ENCODE peak calls at places on chromosomes 1 and 21, in nine cellular contexts. One of them, this sample, is unnamed.

GRCh38 chr1:173475564-173476196 is 1.5 kb upstream of the PRDX6 start:
- DNase-seq in breast epithelium: no peak
- DNase-seq in left cardiac atrium: no peak
- DNase-seq in body of pancreas: peak; percentile 48
- DNase-seq in fibroblast of mammary gland: peak; percentile 84
- DNase-seq in fibroblast of pulmonary artery: peak; percentile 71
- DNase-seq in lower lobe of right lung: no peak
- DNase-seq in GM20000: no peak
- DNase-seq in EL: peak; percentile 71
- DNase-seq in this sample: peak; percentile 83

GRCh38 chr1:26417111-26417510 is 6.5 kb downstream of the LIN28A start:
- DNase-seq in breast epithelium: peak; percentile 68
- DNase-seq in fibroblast of pulmonary artery: peak; percentile 78
- DNase-seq in lower lobe of right lung: peak; percentile 85
- DNase-seq in left cardiac atrium: peak; percentile 73
- DNase-seq in EL: peak; percentile 66
- DNase-seq in GM20000: peak; percentile 87
- DNase-seq in body of pancreas: peak; percentile 85
- DNase-seq in fibroblast of mammary gland: peak; percentile 68
- DNase-seq in this sample: peak; percentile 75

GRCh38 chr21:45870421-45870820 is 111.1 kb upstream of the COL6A1 start:
- DNase-seq in GM20000: no peak
- DNase-seq in left cardiac atrium: peak; percentile 3
- DNase-seq in breast epithelium: peak; percentile 40
- DNase-seq in lower lobe of right lung: peak; percentile 24
- DNase-seq in fibroblast of pulmonary artery: no peak
- DNase-seq in EL: no peak
- DNase-seq in body of pancreas: no peak
- DNase-seq in fibroblast of mammary gland: no peak
- DNase-seq in this sample: no peak

GRCh38 chr21:17732306-17732705 is 86.8 kb downstream of the C21orf91 start:
- DNase-seq in lower lobe of right lung: no peak
- DNase-seq in fibroblast of pulmonary artery: peak; percentile 25
- DNase-seq in fibroblast of mammary gland: peak; percentile 7
- DNase-seq in EL: no peak
- DNase-seq in body of pancreas: no peak
- DNase-seq in left cardiac atrium: no peak
- DNase-seq in breast epithelium: no peak
- DNase-seq in GM20000: no peak
- DNase-seq in this sample: no peak

GRCh38 chr1:248599396-248599795 is 1.9 kb upstream of the OR2T10 start:
- DNase-seq in left cardiac atrium: no peak
- DNase-seq in fibroblast of mammary gland: no peak
- DNase-seq in lower lobe of right lung: no peak
- DNase-seq in GM20000: no peak
- DNase-seq in breast epithelium: no peak
- DNase-seq in body of pancreas: no peak
- DNase-seq in fibroblast of pulmonary artery: no peak
- DNase-seq in EL: no peak
- DNase-seq in this sample: no peak

GRCh38 chr1:187283984-187284383 is 455.2 kb downstream of the PLA2G4A start:
- DNase-seq in left cardiac atrium: no peak
- DNase-seq in breast epithelium: no peak
- DNase-seq in GM20000: no peak
- DNase-seq in fibroblast of pulmonary artery: no peak
- DNase-seq in fibroblast of mammary gland: no peak
- DNase-seq in lower lobe of right lung: no peak
- DNase-seq in EL: no peak
- DNase-seq in body of pancreas: no peak
- DNase-seq in this sample: no peak

GRCh38 chr1:217184854-217185253 is 446.0 kb downstream of the GPATCH2 start:
- DNase-seq in EL: no peak
- DNase-seq in fibroblast of pulmonary artery: no peak
- DNase-seq in GM20000: no peak
- DNase-seq in lower lobe of right lung: no peak
- DNase-seq in breast epithelium: no peak
- DNase-seq in fibroblast of mammary gland: no peak
- DNase-seq in left cardiac atrium: no peak
- DNase-seq in body of pancreas: no peak
- DNase-seq in this sample: no peak

GRCh38 chr1:161933592-161934277 is 89.9 kb downstream of the OLFML2B start:
- DNase-seq in GM20000: no peak
- DNase-seq in fibroblast of pulmonary artery: no peak
- DNase-seq in left cardiac atrium: no peak
- DNase-seq in lower lobe of right lung: no peak
- DNase-seq in EL: no peak
- DNase-seq in body of pancreas: no peak
- DNase-seq in fibroblast of mammary gland: no peak
- DNase-seq in breast epithelium: no peak
- DNase-seq in this sample: no peak

GRCh38 chr1:212366901-212367300 is 47.8 kb downstream of the PACC1 start:
- DNase-seq in left cardiac atrium: no peak
- DNase-seq in GM20000: no peak
- DNase-seq in fibroblast of pulmonary artery: peak; percentile 36
- DNase-seq in body of pancreas: no peak
- DNase-seq in fibroblast of mammary gland: peak; percentile 81
- DNase-seq in EL: peak; percentile 44
- DNase-seq in lower lobe of right lung: no peak
- DNase-seq in breast epithelium: no peak
- DNase-seq in this sample: peak; percentile 37

GRCh38 chr21:33078907-33079582 is 9.1 kb downstream of the OLIG1 start:
- DNase-seq in breast epithelium: no peak
- DNase-seq in GM20000: peak; percentile 87
- DNase-seq in left cardiac atrium: no peak
- DNase-seq in lower lobe of right lung: no peak
- DNase-seq in fibroblast of pulmonary artery: peak; percentile 14
- DNase-seq in EL: peak; percentile 68
- DNase-seq in fibroblast of mammary gland: peak; percentile 71
- DNase-seq in body of pancreas: peak; percentile 50
- DNase-seq in this sample: peak; percentile 79

GRCh38 chr1:151718011-151718431 is 1.4 kb upstream of the CELF3 start:
- DNase-seq in left cardiac atrium: no peak
- DNase-seq in EL: no peak
- DNase-seq in GM20000: no peak
- DNase-seq in body of pancreas: no peak
- DNase-seq in fibroblast of mammary gland: peak; percentile 13
- DNase-seq in lower lobe of right lung: no peak
- DNase-seq in breast epithelium: no peak
- DNase-seq in fibroblast of pulmonary artery: peak; percentile 30
- DNase-seq in this sample: no peak

GRCh38 chr1:73801912-73802429 is 396.0 kb downstream of the LRRIQ3 start:
- DNase-seq in fibroblast of mammary gland: peak; percentile 4
- DNase-seq in GM20000: no peak
- DNase-seq in EL: no peak
- DNase-seq in body of pancreas: no peak
- DNase-seq in breast epithelium: no peak
- DNase-seq in left cardiac atrium: no peak
- DNase-seq in fibroblast of pulmonary artery: no peak
- DNase-seq in lower lobe of right lung: no peak
- DNase-seq in this sample: peak; percentile 23

GRCh38 chr1:67018574-67018973 is 35.4 kb downstream of the SLC35D1 start:
- DNase-seq in EL: no peak
- DNase-seq in fibroblast of pulmonary artery: no peak
- DNase-seq in left cardiac atrium: no peak
- DNase-seq in breast epithelium: no peak
- DNase-seq in lower lobe of right lung: no peak
- DNase-seq in body of pancreas: no peak
- DNase-seq in GM20000: no peak
- DNase-seq in fibroblast of mammary gland: no peak
- DNase-seq in this sample: no peak

GRCh38 chr1:10668241-10668761 is 128.1 kb downstream of the CASZ1 start:
- DNase-seq in left cardiac atrium: no peak
- DNase-seq in GM20000: no peak
- DNase-seq in fibroblast of mammary gland: no peak
- DNase-seq in EL: no peak
- DNase-seq in lower lobe of right lung: no peak
- DNase-seq in breast epithelium: no peak
- DNase-seq in body of pancreas: no peak
- DNase-seq in fibroblast of pulmonary artery: no peak
- DNase-seq in this sample: no peak

GRCh38 chr1:226542623-226543103 is 5.9 kb upstream of the STUM start:
- DNase-seq in fibroblast of mammary gland: peak; percentile 14
- DNase-seq in EL: no peak
- DNase-seq in breast epithelium: no peak
- DNase-seq in fibroblast of pulmonary artery: peak; percentile 20
- DNase-seq in left cardiac atrium: peak; percentile 38
- DNase-seq in body of pancreas: peak; percentile 78
- DNase-seq in lower lobe of right lung: peak; percentile 67
- DNase-seq in GM20000: no peak
- DNase-seq in this sample: no peak

GRCh38 chr1:50651476-50652263 is 228.4 kb upstream of the DMRTA2 start:
- DNase-seq in body of pancreas: no peak
- DNase-seq in fibroblast of mammary gland: no peak
- DNase-seq in EL: no peak
- DNase-seq in breast epithelium: no peak
- DNase-seq in GM20000: no peak
- DNase-seq in left cardiac atrium: no peak
- DNase-seq in lower lobe of right lung: no peak
- DNase-seq in fibroblast of pulmonary artery: no peak
- DNase-seq in this sample: no peak

GRCh38 chr1:184825571-184825970 is 70.9 kb upstream of the EDEM3 start:
- DNase-seq in fibroblast of pulmonary artery: no peak
- DNase-seq in EL: no peak
- DNase-seq in body of pancreas: no peak
- DNase-seq in left cardiac atrium: no peak
- DNase-seq in lower lobe of right lung: no peak
- DNase-seq in fibroblast of mammary gland: no peak
- DNase-seq in breast epithelium: no peak
- DNase-seq in GM20000: no peak
- DNase-seq in this sample: no peak

GRCh38 chr1:7232441-7232840 is 447.2 kb downstream of the CAMTA1 start:
- DNase-seq in body of pancreas: no peak
- DNase-seq in EL: no peak
- DNase-seq in fibroblast of mammary gland: no peak
- DNase-seq in left cardiac atrium: no peak
- DNase-seq in breast epithelium: no peak
- DNase-seq in GM20000: no peak
- DNase-seq in fibroblast of pulmonary artery: no peak
- DNase-seq in lower lobe of right lung: no peak
- DNase-seq in this sample: no peak

GRCh38 chr1:184632415-184633175 is 122.1 kb downstream of the EDEM3 start:
- DNase-seq in lower lobe of right lung: peak; percentile 78
- DNase-seq in EL: no peak
- DNase-seq in fibroblast of pulmonary artery: no peak
- DNase-seq in breast epithelium: peak; percentile 89
- DNase-seq in fibroblast of mammary gland: no peak
- DNase-seq in body of pancreas: peak; percentile 69
- DNase-seq in GM20000: no peak
- DNase-seq in left cardiac atrium: peak; percentile 46
- DNase-seq in this sample: no peak

GRCh38 chr1:17287377-17287776 is 20.6 kb upstream of the PADI4 start:
- DNase-seq in body of pancreas: no peak
- DNase-seq in lower lobe of right lung: no peak
- DNase-seq in fibroblast of pulmonary artery: peak; percentile 78
- DNase-seq in left cardiac atrium: no peak
- DNase-seq in EL: peak; percentile 91
- DNase-seq in breast epithelium: no peak
- DNase-seq in GM20000: no peak
- DNase-seq in fibroblast of mammary gland: peak; percentile 83
- DNase-seq in this sample: peak; percentile 90

GRCh38 chr1:1001631-1002300 is 1.9 kb upstream of the HES4 start:
- DNase-seq in fibroblast of pulmonary artery: peak; percentile 67
- DNase-seq in body of pancreas: peak; percentile 84
- DNase-seq in EL: peak; percentile 85
- DNase-seq in GM20000: peak; percentile 95
- DNase-seq in breast epithelium: peak; percentile 84
- DNase-seq in fibroblast of mammary gland: peak; percentile 33
- DNase-seq in lower lobe of right lung: peak; percentile 86
- DNase-seq in left cardiac atrium: peak; percentile 86
- DNase-seq in this sample: peak; percentile 80

GRCh38 chr1:6180578-6181311 is 624 bp upstream of the CHD5 start:
- DNase-seq in body of pancreas: peak; percentile 14
- DNase-seq in fibroblast of pulmonary artery: no peak
- DNase-seq in breast epithelium: no peak
- DNase-seq in lower lobe of right lung: no peak
- DNase-seq in left cardiac atrium: no peak
- DNase-seq in fibroblast of mammary gland: no peak
- DNase-seq in EL: no peak
- DNase-seq in GM20000: peak; percentile 61
- DNase-seq in this sample: no peak

GRCh38 chr1:200103961-200104583 is 76.6 kb downstream of the NR5A2 start:
- DNase-seq in fibroblast of pulmonary artery: peak; percentile 24
- DNase-seq in left cardiac atrium: no peak
- DNase-seq in fibroblast of mammary gland: no peak
- DNase-seq in lower lobe of right lung: no peak
- DNase-seq in GM20000: no peak
- DNase-seq in breast epithelium: no peak
- DNase-seq in body of pancreas: peak; percentile 32
- DNase-seq in EL: no peak
- DNase-seq in this sample: no peak

GRCh38 chr1:153040950-153041631 is at the start of gene SPRR2D:
- DNase-seq in GM20000: no peak
- DNase-seq in EL: no peak
- DNase-seq in breast epithelium: no peak
- DNase-seq in fibroblast of mammary gland: no peak
- DNase-seq in lower lobe of right lung: no peak
- DNase-seq in body of pancreas: no peak
- DNase-seq in left cardiac atrium: no peak
- DNase-seq in fibroblast of pulmonary artery: no peak
- DNase-seq in this sample: no peak

GRCh38 chr1:39901486-39902120 is at the start of gene MYCL:
- DNase-seq in breast epithelium: peak; percentile 73
- DNase-seq in body of pancreas: peak; percentile 98
- DNase-seq in GM20000: peak; percentile 92
- DNase-seq in fibroblast of mammary gland: peak; percentile 39
- DNase-seq in EL: peak; percentile 79
- DNase-seq in left cardiac atrium: peak; percentile 59
- DNase-seq in lower lobe of right lung: peak; percentile 92
- DNase-seq in fibroblast of pulmonary artery: peak; percentile 61
- DNase-seq in this sample: peak; percentile 80

GRCh38 chr1:54177726-54178125 is 22.1 kb downstream of the CYB5RL start:
- DNase-seq in breast epithelium: no peak
- DNase-seq in lower lobe of right lung: no peak
- DNase-seq in GM20000: no peak
- DNase-seq in body of pancreas: no peak
- DNase-seq in fibroblast of mammary gland: no peak
- DNase-seq in fibroblast of pulmonary artery: no peak
- DNase-seq in left cardiac atrium: no peak
- DNase-seq in EL: no peak
- DNase-seq in this sample: no peak

GRCh38 chr1:17922833-17923232 is 167.7 kb downstream of the ACTL8 start:
- DNase-seq in body of pancreas: peak; percentile 37
- DNase-seq in fibroblast of pulmonary artery: peak; percentile 26
- DNase-seq in breast epithelium: no peak
- DNase-seq in fibroblast of mammary gland: peak; percentile 45
- DNase-seq in left cardiac atrium: peak; percentile 40
- DNase-seq in lower lobe of right lung: no peak
- DNase-seq in GM20000: peak; percentile 30
- DNase-seq in EL: peak; percentile 29
- DNase-seq in this sample: peak; percentile 49

GRCh38 chr1:155125946-155126493 is 1.7 kb upstream of the EFNA1 start:
- DNase-seq in EL: peak; percentile 14
- DNase-seq in body of pancreas: peak; percentile 68
- DNase-seq in lower lobe of right lung: peak; percentile 79
- DNase-seq in fibroblast of pulmonary artery: peak; percentile 48
- DNase-seq in left cardiac atrium: peak; percentile 79
- DNase-seq in fibroblast of mammary gland: peak; percentile 19
- DNase-seq in GM20000: no peak
- DNase-seq in breast epithelium: peak; percentile 65
- DNase-seq in this sample: peak; percentile 14

GRCh38 chr21:42829417-42829816 is 49.9 kb downstream of the WDR4 start:
- DNase-seq in breast epithelium: no peak
- DNase-seq in EL: no peak
- DNase-seq in body of pancreas: no peak
- DNase-seq in left cardiac atrium: no peak
- DNase-seq in fibroblast of mammary gland: no peak
- DNase-seq in fibroblast of pulmonary artery: no peak
- DNase-seq in lower lobe of right lung: no peak
- DNase-seq in GM20000: no peak
- DNase-seq in this sample: no peak

This sample was measured in ELR.